ENCODE peak calls at places on chromosomes 3 and 15, in seven cellular contexts. One of them, this sample, is unnamed.

GRCh38 chr3:25783661-25784512 is 644 bp upstream of the NGLY1 start:
- DNase-seq in NCI-H1092 treated with DMSO at 0.1 percent for 48 hours: peak; percentile 49
- DNase-seq in A549: peak; percentile 62
- DNase-seq in NCI-H2171 treated with DMSO at 0.1 percent for 48 hours: peak; percentile 44
- DNase-seq in neural crest cell: peak; percentile 61
- DNase-seq in GDM1: peak; percentile 72
- DNase-seq in GM20000: no peak
- DNase-seq in this sample: peak; percentile 41

GRCh38 chr3:54424283-54424682 is 301.9 kb downstream of the CACNA2D3 start:
- DNase-seq in NCI-H1092 treated with DMSO at 0.1 percent for 48 hours: peak; percentile 50
- DNase-seq in A549: no peak
- DNase-seq in NCI-H2171 treated with DMSO at 0.1 percent for 48 hours: no peak
- DNase-seq in neural crest cell: no peak
- DNase-seq in GDM1: no peak
- DNase-seq in GM20000: no peak
- DNase-seq in this sample: no peak

GRCh38 chr3:37221407-37221806 is 47.0 kb upstream of the LRRFIP2 start:
- DNase-seq in NCI-H1092 treated with DMSO at 0.1 percent for 48 hours: no peak
- DNase-seq in A549: peak; percentile 95
- DNase-seq in NCI-H2171 treated with DMSO at 0.1 percent for 48 hours: no peak
- DNase-seq in neural crest cell: no peak
- DNase-seq in GDM1: no peak
- DNase-seq in GM20000: no peak
- DNase-seq in this sample: peak; percentile 83

GRCh38 chr3:60392501-60392900 is 858.8 kb downstream of the FHIT start:
- DNase-seq in NCI-H1092 treated with DMSO at 0.1 percent for 48 hours: no peak
- DNase-seq in A549: no peak
- DNase-seq in NCI-H2171 treated with DMSO at 0.1 percent for 48 hours: no peak
- DNase-seq in neural crest cell: no peak
- DNase-seq in GDM1: no peak
- DNase-seq in GM20000: no peak
- DNase-seq in this sample: no peak

GRCh38 chr3:15629860-15630597 is 28.5 kb downstream of the BTD start:
- DNase-seq in NCI-H1092 treated with DMSO at 0.1 percent for 48 hours: peak; percentile 30
- DNase-seq in A549: peak; percentile 82
- DNase-seq in NCI-H2171 treated with DMSO at 0.1 percent for 48 hours: peak; percentile 16
- DNase-seq in neural crest cell: peak; percentile 34
- DNase-seq in GDM1: peak; percentile 54
- DNase-seq in GM20000: peak; percentile 72
- DNase-seq in this sample: peak; percentile 89

GRCh38 chr3:40873934-40874699 is 325.2 kb upstream of the CTNNB1 start:
- DNase-seq in NCI-H1092 treated with DMSO at 0.1 percent for 48 hours: no peak
- DNase-seq in A549: no peak
- DNase-seq in NCI-H2171 treated with DMSO at 0.1 percent for 48 hours: peak; percentile 11
- DNase-seq in neural crest cell: no peak
- DNase-seq in GDM1: no peak
- DNase-seq in GM20000: no peak
- DNase-seq in this sample: no peak

GRCh38 chr3:119700269-119700919 is 2.4 kb upstream of the CFAP91 start:
- DNase-seq in NCI-H1092 treated with DMSO at 0.1 percent for 48 hours: no peak
- DNase-seq in A549: no peak
- DNase-seq in NCI-H2171 treated with DMSO at 0.1 percent for 48 hours: no peak
- DNase-seq in neural crest cell: no peak
- DNase-seq in GDM1: no peak
- DNase-seq in GM20000: peak; percentile 32
- DNase-seq in this sample: peak; percentile 49

GRCh38 chr3:52488746-52489145 is 6.4 kb upstream of the STAB1 start:
- DNase-seq in NCI-H1092 treated with DMSO at 0.1 percent for 48 hours: no peak
- DNase-seq in A549: no peak
- DNase-seq in NCI-H2171 treated with DMSO at 0.1 percent for 48 hours: no peak
- DNase-seq in neural crest cell: no peak
- DNase-seq in GDM1: no peak
- DNase-seq in GM20000: no peak
- DNase-seq in this sample: no peak

GRCh38 chr15:66017009-66017408 is 147.7 kb downstream of the RAB11A start:
- DNase-seq in NCI-H1092 treated with DMSO at 0.1 percent for 48 hours: no peak
- DNase-seq in A549: no peak
- DNase-seq in NCI-H2171 treated with DMSO at 0.1 percent for 48 hours: no peak
- DNase-seq in neural crest cell: no peak
- DNase-seq in GDM1: no peak
- DNase-seq in GM20000: no peak
- DNase-seq in this sample: no peak

GRCh38 chr15:75599396-75599795 is 20.3 kb upstream of the PTPN9 start:
- DNase-seq in NCI-H1092 treated with DMSO at 0.1 percent for 48 hours: no peak
- DNase-seq in A549: no peak
- DNase-seq in NCI-H2171 treated with DMSO at 0.1 percent for 48 hours: no peak
- DNase-seq in neural crest cell: no peak
- DNase-seq in GDM1: no peak
- DNase-seq in GM20000: no peak
- DNase-seq in this sample: peak; percentile 71

GRCh38 chr15:53982876-53983275 is 4.6 kb downstream of the UNC13C start:
- DNase-seq in NCI-H1092 treated with DMSO at 0.1 percent for 48 hours: no peak
- DNase-seq in A549: no peak
- DNase-seq in NCI-H2171 treated with DMSO at 0.1 percent for 48 hours: no peak
- DNase-seq in neural crest cell: no peak
- DNase-seq in GDM1: no peak
- DNase-seq in GM20000: no peak
- DNase-seq in this sample: no peak

GRCh38 chr3:49359623-49360022 is 1.5 kb upstream of the GPX1 start:
- DNase-seq in NCI-H1092 treated with DMSO at 0.1 percent for 48 hours: no peak
- DNase-seq in A549: no peak
- DNase-seq in NCI-H2171 treated with DMSO at 0.1 percent for 48 hours: no peak
- DNase-seq in neural crest cell: no peak
- DNase-seq in GDM1: no peak
- DNase-seq in GM20000: no peak
- DNase-seq in this sample: peak; percentile 62

GRCh38 chr3:14393440-14394111 is 8.8 kb upstream of the SLC6A6 start:
- DNase-seq in NCI-H1092 treated with DMSO at 0.1 percent for 48 hours: no peak
- DNase-seq in A549: no peak
- DNase-seq in NCI-H2171 treated with DMSO at 0.1 percent for 48 hours: no peak
- DNase-seq in neural crest cell: no peak
- DNase-seq in GDM1: no peak
- DNase-seq in GM20000: no peak
- DNase-seq in this sample: peak; percentile 92

GRCh38 chr15:96327155-96327741 is 3.3 kb upstream of the NR2F2 start:
- DNase-seq in NCI-H1092 treated with DMSO at 0.1 percent for 48 hours: peak; percentile 57
- DNase-seq in A549: peak; percentile 82
- DNase-seq in NCI-H2171 treated with DMSO at 0.1 percent for 48 hours: peak; percentile 80
- DNase-seq in neural crest cell: no peak
- DNase-seq in GDM1: no peak
- DNase-seq in GM20000: peak; percentile 59
- DNase-seq in this sample: peak; percentile 90

GRCh38 chr3:131630812-131631211 is 128.0 kb upstream of the MRPL3 start:
- DNase-seq in NCI-H1092 treated with DMSO at 0.1 percent for 48 hours: no peak
- DNase-seq in A549: no peak
- DNase-seq in NCI-H2171 treated with DMSO at 0.1 percent for 48 hours: no peak
- DNase-seq in neural crest cell: no peak
- DNase-seq in GDM1: no peak
- DNase-seq in GM20000: no peak
- DNase-seq in this sample: no peak

GRCh38 chr3:30696403-30696819 is 90.0 kb downstream of the TGFBR2 start:
- DNase-seq in NCI-H1092 treated with DMSO at 0.1 percent for 48 hours: no peak
- DNase-seq in A549: no peak
- DNase-seq in NCI-H2171 treated with DMSO at 0.1 percent for 48 hours: no peak
- DNase-seq in neural crest cell: no peak
- DNase-seq in GDM1: no peak
- DNase-seq in GM20000: no peak
- DNase-seq in this sample: no peak

GRCh38 chr3:140494970-140495369 is 182.9 kb upstream of the TRIM42 start:
- DNase-seq in NCI-H1092 treated with DMSO at 0.1 percent for 48 hours: no peak
- DNase-seq in A549: no peak
- DNase-seq in NCI-H2171 treated with DMSO at 0.1 percent for 48 hours: no peak
- DNase-seq in neural crest cell: no peak
- DNase-seq in GDM1: no peak
- DNase-seq in GM20000: no peak
- DNase-seq in this sample: peak; percentile 5

GRCh38 chr3:171620825-171621434 is 160.7 kb upstream of the TNIK start:
- DNase-seq in NCI-H1092 treated with DMSO at 0.1 percent for 48 hours: no peak
- DNase-seq in A549: no peak
- DNase-seq in NCI-H2171 treated with DMSO at 0.1 percent for 48 hours: no peak
- DNase-seq in neural crest cell: no peak
- DNase-seq in GDM1: no peak
- DNase-seq in GM20000: no peak
- DNase-seq in this sample: peak; percentile 78

GRCh38 chr15:88376574-88377174 is 90.5 kb downstream of the MRPL46 start:
- DNase-seq in NCI-H1092 treated with DMSO at 0.1 percent for 48 hours: no peak
- DNase-seq in A549: no peak
- DNase-seq in NCI-H2171 treated with DMSO at 0.1 percent for 48 hours: no peak
- DNase-seq in neural crest cell: no peak
- DNase-seq in GDM1: no peak
- DNase-seq in GM20000: no peak
- DNase-seq in this sample: peak; percentile 59

GRCh38 chr15:29043731-29044485 is 158.1 kb downstream of the APBA2 start:
- DNase-seq in NCI-H1092 treated with DMSO at 0.1 percent for 48 hours: no peak
- DNase-seq in A549: no peak
- DNase-seq in NCI-H2171 treated with DMSO at 0.1 percent for 48 hours: no peak
- DNase-seq in neural crest cell: no peak
- DNase-seq in GDM1: no peak
- DNase-seq in GM20000: no peak
- DNase-seq in this sample: peak; percentile 84

GRCh38 chr3:137121704-137122314 is 164.0 kb downstream of the IL20RB start:
- DNase-seq in NCI-H1092 treated with DMSO at 0.1 percent for 48 hours: peak; percentile 26
- DNase-seq in A549: no peak
- DNase-seq in NCI-H2171 treated with DMSO at 0.1 percent for 48 hours: peak; percentile 53
- DNase-seq in neural crest cell: peak; percentile 22
- DNase-seq in GDM1: peak; percentile 8
- DNase-seq in GM20000: peak; percentile 36
- DNase-seq in this sample: peak; percentile 35

GRCh38 chr3:133535971-133536634 is 37.4 kb upstream of the CDV3 start:
- DNase-seq in NCI-H1092 treated with DMSO at 0.1 percent for 48 hours: peak; percentile 60
- DNase-seq in A549: peak; percentile 22
- DNase-seq in NCI-H2171 treated with DMSO at 0.1 percent for 48 hours: no peak
- DNase-seq in neural crest cell: no peak
- DNase-seq in GDM1: no peak
- DNase-seq in GM20000: no peak
- DNase-seq in this sample: peak; percentile 95

GRCh38 chr3:182309120-182309519 is 484.2 kb upstream of the ATP11B start:
- DNase-seq in NCI-H1092 treated with DMSO at 0.1 percent for 48 hours: no peak
- DNase-seq in A549: no peak
- DNase-seq in NCI-H2171 treated with DMSO at 0.1 percent for 48 hours: no peak
- DNase-seq in neural crest cell: no peak
- DNase-seq in GDM1: no peak
- DNase-seq in GM20000: no peak
- DNase-seq in this sample: no peak

GRCh38 chr3:38479431-38480092 is 16.6 kb upstream of the EXOG start:
- DNase-seq in NCI-H1092 treated with DMSO at 0.1 percent for 48 hours: peak; percentile 28
- DNase-seq in A549: peak; percentile 79
- DNase-seq in NCI-H2171 treated with DMSO at 0.1 percent for 48 hours: peak; percentile 10
- DNase-seq in neural crest cell: peak; percentile 41
- DNase-seq in GDM1: peak; percentile 22
- DNase-seq in GM20000: peak; percentile 77
- DNase-seq in this sample: peak; percentile 73

GRCh38 chr3:149934524-149934923 is 36.2 kb downstream of the PFN2 start:
- DNase-seq in NCI-H1092 treated with DMSO at 0.1 percent for 48 hours: no peak
- DNase-seq in A549: no peak
- DNase-seq in NCI-H2171 treated with DMSO at 0.1 percent for 48 hours: no peak
- DNase-seq in neural crest cell: no peak
- DNase-seq in GDM1: no peak
- DNase-seq in GM20000: no peak
- DNase-seq in this sample: peak; percentile 78

GRCh38 chr15:34011476-34011875 is 27.5 kb downstream of the AVEN start:
- DNase-seq in NCI-H1092 treated with DMSO at 0.1 percent for 48 hours: no peak
- DNase-seq in A549: no peak
- DNase-seq in NCI-H2171 treated with DMSO at 0.1 percent for 48 hours: no peak
- DNase-seq in neural crest cell: no peak
- DNase-seq in GDM1: no peak
- DNase-seq in GM20000: no peak
- DNase-seq in this sample: no peak

GRCh38 chr3:174442317-174442682 is 416.8 kb upstream of the NAALADL2 start:
- DNase-seq in NCI-H1092 treated with DMSO at 0.1 percent for 48 hours: no peak
- DNase-seq in A549: no peak
- DNase-seq in NCI-H2171 treated with DMSO at 0.1 percent for 48 hours: no peak
- DNase-seq in neural crest cell: no peak
- DNase-seq in GDM1: no peak
- DNase-seq in GM20000: no peak
- DNase-seq in this sample: no peak

GRCh38 chr3:194711286-194711685 is 25.6 kb downstream of the FAM43A start:
- DNase-seq in NCI-H1092 treated with DMSO at 0.1 percent for 48 hours: no peak
- DNase-seq in A549: no peak
- DNase-seq in NCI-H2171 treated with DMSO at 0.1 percent for 48 hours: no peak
- DNase-seq in neural crest cell: no peak
- DNase-seq in GDM1: no peak
- DNase-seq in GM20000: no peak
- DNase-seq in this sample: peak; percentile 41

GRCh38 chr15:83854950-83855707 is 201.2 kb downstream of the ADAMTSL3 start:
- DNase-seq in NCI-H1092 treated with DMSO at 0.1 percent for 48 hours: no peak
- DNase-seq in A549: no peak
- DNase-seq in NCI-H2171 treated with DMSO at 0.1 percent for 48 hours: no peak
- DNase-seq in neural crest cell: no peak
- DNase-seq in GDM1: no peak
- DNase-seq in GM20000: no peak
- DNase-seq in this sample: no peak

GRCh38 chr15:94563455-94563854 is 332.1 kb downstream of the MCTP2 start:
- DNase-seq in NCI-H1092 treated with DMSO at 0.1 percent for 48 hours: no peak
- DNase-seq in A549: no peak
- DNase-seq in NCI-H2171 treated with DMSO at 0.1 percent for 48 hours: no peak
- DNase-seq in neural crest cell: no peak
- DNase-seq in GDM1: no peak
- DNase-seq in GM20000: no peak
- DNase-seq in this sample: no peak

GRCh38 chr15:56739474-56739873 is 6.2 kb upstream of the ZNF280D start:
- DNase-seq in NCI-H1092 treated with DMSO at 0.1 percent for 48 hours: no peak
- DNase-seq in A549: no peak
- DNase-seq in NCI-H2171 treated with DMSO at 0.1 percent for 48 hours: no peak
- DNase-seq in neural crest cell: no peak
- DNase-seq in GDM1: no peak
- DNase-seq in GM20000: no peak
- DNase-seq in this sample: no peak

GRCh38 chr15:99749386-99749785 is 16.1 kb upstream of the LYSMD4 start:
- DNase-seq in NCI-H1092 treated with DMSO at 0.1 percent for 48 hours: no peak
- DNase-seq in A549: no peak
- DNase-seq in NCI-H2171 treated with DMSO at 0.1 percent for 48 hours: no peak
- DNase-seq in neural crest cell: no peak
- DNase-seq in GDM1: no peak
- DNase-seq in GM20000: no peak
- DNase-seq in this sample: peak; percentile 36

GRCh38 chr15:67834593-67835348 is 5.1 kb downstream of the RNU6-1 start:
- DNase-seq in NCI-H1092 treated with DMSO at 0.1 percent for 48 hours: no peak
- DNase-seq in A549: no peak
- DNase-seq in NCI-H2171 treated with DMSO at 0.1 percent for 48 hours: no peak
- DNase-seq in neural crest cell: no peak
- DNase-seq in GDM1: no peak
- DNase-seq in GM20000: no peak
- DNase-seq in this sample: no peak

GRCh38 chr15:95988574-95988887 is 342.0 kb upstream of the NR2F2 start:
- DNase-seq in NCI-H1092 treated with DMSO at 0.1 percent for 48 hours: no peak
- DNase-seq in A549: no peak
- DNase-seq in NCI-H2171 treated with DMSO at 0.1 percent for 48 hours: no peak
- DNase-seq in neural crest cell: peak; percentile 28
- DNase-seq in GDM1: no peak
- DNase-seq in GM20000: no peak
- DNase-seq in this sample: peak; percentile 6

GRCh38 chr15:67149859-67150824 is 84.7 kb downstream of the SMAD3 start:
- DNase-seq in NCI-H1092 treated with DMSO at 0.1 percent for 48 hours: no peak
- DNase-seq in A549: peak; percentile 97
- DNase-seq in NCI-H2171 treated with DMSO at 0.1 percent for 48 hours: no peak
- DNase-seq in neural crest cell: no peak
- DNase-seq in GDM1: no peak
- DNase-seq in GM20000: peak; percentile 58
- DNase-seq in this sample: peak; percentile 100

GRCh38 chr15:81813215-81813614 is 232.6 kb downstream of the MEX3B start:
- DNase-seq in NCI-H1092 treated with DMSO at 0.1 percent for 48 hours: peak; percentile 44
- DNase-seq in A549: no peak
- DNase-seq in NCI-H2171 treated with DMSO at 0.1 percent for 48 hours: no peak
- DNase-seq in neural crest cell: no peak
- DNase-seq in GDM1: no peak
- DNase-seq in GM20000: no peak
- DNase-seq in this sample: peak; percentile 15

GRCh38 chr15:68304611-68305337 is 27.2 kb downstream of the FEM1B start:
- DNase-seq in NCI-H1092 treated with DMSO at 0.1 percent for 48 hours: no peak
- DNase-seq in A549: no peak
- DNase-seq in NCI-H2171 treated with DMSO at 0.1 percent for 48 hours: peak; percentile 87
- DNase-seq in neural crest cell: no peak
- DNase-seq in GDM1: no peak
- DNase-seq in GM20000: no peak
- DNase-seq in this sample: peak; percentile 36